ENCODE peak calls at places on chromosome 12, in four cellular contexts. O is upper lobe of right lung, L is right atrium auricular region, Q is sigmoid colon. G is an unnamed sample.
A peak's percentile ranks its signal among the peaks of the same experiment; 100 is the strongest.

GRCh38 chr12:100733817-100734593 is 60.6 kb upstream of the ANO4 start:
- DNase-seq in O (no peak), L (no peak), Q (no peak), G (peak; percentile 10)

GRCh38 chr12:6078378-6079083 is 45.9 kb downstream of the VWF start:
- DNase-seq in O (no peak), L (no peak), Q (no peak), G (no peak)

GRCh38 chr12:40870981-40871380 is 178.7 kb downstream of the CNTN1 start:
- DNase-seq in O (no peak), L (no peak), Q (no peak), G (no peak)

GRCh38 chr12:54169036-54169435 is 19.7 kb downstream of the SMUG1 start:
- DNase-seq in O (no peak), L (no peak), Q (no peak), G (no peak)

GRCh38 chr12:49941556-49942511 is 8.7 kb upstream of the AQP2 start:
- DNase-seq in O (peak; percentile 51), L (no peak), Q (no peak), G (no peak)

GRCh38 chr12:41512531-41512930 is 324.4 kb downstream of the PDZRN4 start:
- DNase-seq in O (no peak), L (no peak), Q (no peak), G (no peak)

GRCh38 chr12:113422030-113422900 is at the start of gene SDSL:
- DNase-seq in O (peak; percentile 88), L (peak; percentile 84), Q (peak; percentile 80), G (peak; percentile 65)

GRCh38 chr12:105292705-105293104 is 37.8 kb upstream of the C12orf75 start:
- DNase-seq in O (no peak), L (no peak), Q (no peak), G (no peak)

GRCh38 chr12:113134521-113134951 is 1.0 kb downstream of the RASAL1 start:
- DNase-seq in O (no peak), L (no peak), Q (no peak), G (no peak)

GRCh38 chr12:53969588-53970259 is 3.2 kb upstream of the HOXC11 start:
- DNase-seq in O (no peak), L (no peak), Q (no peak), G (no peak)

GRCh38 chr12:46998811-46999368 is 80.5 kb upstream of the PCED1B start:
- DNase-seq in O (no peak), L (no peak), Q (no peak), G (peak; percentile 37)

GRCh38 chr12:42104087-42104486 is 40.6 kb downstream of the GXYLT1 start:
- DNase-seq in O (no peak), L (no peak), Q (no peak), G (no peak)

GRCh38 chr12:80829767-80830166 is 108.0 kb downstream of the LIN7A start:
- DNase-seq in O (no peak), L (no peak), Q (no peak), G (no peak)

GRCh38 chr12:21697829-21698630 is 40.4 kb upstream of the LDHB start:
- DNase-seq in O (no peak), L (no peak), Q (no peak), G (peak; percentile 11)

GRCh38 chr12:70628701-70629480 is 8.3 kb downstream of the PTPRB start:
- DNase-seq in O (no peak), L (no peak), Q (no peak), G (no peak)

GRCh38 chr12:42402821-42403411 is 76.9 kb downstream of the PPHLN1 start:
- DNase-seq in O (no peak), L (no peak), Q (no peak), G (no peak)

GRCh38 chr12:110741795-110742717 is 635 bp downstream of the PPP1CC start:
- DNase-seq in O (no peak), L (peak; percentile 56), Q (peak; percentile 75), G (no peak)

GRCh38 chr12:92467886-92468285 is 234.9 kb upstream of the PLEKHG7 start:
- DNase-seq in O (no peak), L (no peak), Q (no peak), G (no peak)

GRCh38 chr12:96241484-96242256 is 47.5 kb downstream of the ELK3 start:
- DNase-seq in O (no peak), L (peak; percentile 89), Q (peak; percentile 86), G (no peak)

GRCh38 chr12:45273717-45274271 is 57.9 kb downstream of the ANO6 start:
- DNase-seq in O (no peak), L (peak; percentile 80), Q (no peak), G (peak; percentile 81)

GRCh38 chr12:131830335-131831020 is 2.3 kb downstream of the MMP17 start:
- DNase-seq in O (peak; percentile 87), L (no peak), Q (peak; percentile 92), G (peak; percentile 68)

GRCh38 chr12:43805149-43805856 is 814 bp downstream of the TWF1 start:
- DNase-seq in O (no peak), L (no peak), Q (no peak), G (no peak)

GRCh38 chr12:120720234-120720968 is 5.2 kb upstream of the ACADS start:
- DNase-seq in O (no peak), L (no peak), Q (peak; percentile 73), G (peak; percentile 20)

GRCh38 chr12:5548152-5548933 is 116.4 kb downstream of the NTF3 start:
- DNase-seq in O (no peak), L (no peak), Q (no peak), G (no peak)

GRCh38 chr12:109671482-109671881 is 42.1 kb upstream of the FAM222A start:
- DNase-seq in O (no peak), L (no peak), Q (no peak), G (no peak)

GRCh38 chr12:109675411-109675810 is 38.2 kb upstream of the FAM222A start:
- DNase-seq in O (no peak), L (no peak), Q (no peak), G (no peak)

GRCh38 chr12:109677323-109677722 is 36.3 kb upstream of the FAM222A start:
- DNase-seq in O (no peak), L (no peak), Q (no peak), G (no peak)

GRCh38 chr12:109670647-109671046 is 43.0 kb upstream of the FAM222A start:
- DNase-seq in O (no peak), L (no peak), Q (no peak), G (no peak)

DNA sequence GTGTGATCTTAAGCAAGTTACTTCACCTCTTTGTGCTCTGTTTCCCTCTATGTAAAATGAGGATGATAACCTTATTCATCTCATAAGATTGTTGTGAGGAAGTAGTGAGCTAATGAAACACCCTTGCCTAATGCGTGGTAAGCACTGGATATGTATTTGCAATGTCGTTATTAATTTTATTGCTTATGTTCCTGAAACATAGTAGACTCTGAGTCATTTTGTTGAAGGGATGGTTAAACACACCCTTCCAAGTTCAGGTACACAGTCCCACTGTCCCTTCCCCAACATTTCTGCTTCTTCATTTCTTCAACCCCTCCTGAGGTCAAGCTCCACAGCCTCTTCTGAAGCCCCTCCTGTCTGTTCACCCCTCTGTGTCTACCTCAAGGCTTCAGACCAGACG is 40.2 kb upstream of the FAM222A start:
- DNase-seq in O (no peak), L (no peak), Q (no peak), G (no peak)
- H3K27me3 ChIP-seq in O (no peaks in the 10 kb centered on the region), L (no peaks in the 10 kb centered on the region), Q (peaks cover 6% of the 10 kb centered on the region), G (peaks cover 19% of the 10 kb centered on the region)

GRCh38 chr12:109711596-109712461 is 1.8 kb upstream of the FAM222A start:
- DNase-seq in O (no peak), L (no peak), Q (no peak), G (no peak)

GRCh38 chr12:109715310-109716091 is 1.9 kb downstream of the FAM222A start:
- DNase-seq in O (no peak), L (no peak), Q (no peak), G (no peak)

GRCh38 chr12:109714141-109714912 is 702 bp downstream of the FAM222A start:
- DNase-seq in O (peak; percentile 86), L (no peak), Q (peak; percentile 86), G (no peak)

GRCh38 chr12:109714913-109715244 is 1.3 kb downstream of the FAM222A start:
- DNase-seq in O (no peak), L (no peak), Q (no peak), G (no peak)

DNA sequence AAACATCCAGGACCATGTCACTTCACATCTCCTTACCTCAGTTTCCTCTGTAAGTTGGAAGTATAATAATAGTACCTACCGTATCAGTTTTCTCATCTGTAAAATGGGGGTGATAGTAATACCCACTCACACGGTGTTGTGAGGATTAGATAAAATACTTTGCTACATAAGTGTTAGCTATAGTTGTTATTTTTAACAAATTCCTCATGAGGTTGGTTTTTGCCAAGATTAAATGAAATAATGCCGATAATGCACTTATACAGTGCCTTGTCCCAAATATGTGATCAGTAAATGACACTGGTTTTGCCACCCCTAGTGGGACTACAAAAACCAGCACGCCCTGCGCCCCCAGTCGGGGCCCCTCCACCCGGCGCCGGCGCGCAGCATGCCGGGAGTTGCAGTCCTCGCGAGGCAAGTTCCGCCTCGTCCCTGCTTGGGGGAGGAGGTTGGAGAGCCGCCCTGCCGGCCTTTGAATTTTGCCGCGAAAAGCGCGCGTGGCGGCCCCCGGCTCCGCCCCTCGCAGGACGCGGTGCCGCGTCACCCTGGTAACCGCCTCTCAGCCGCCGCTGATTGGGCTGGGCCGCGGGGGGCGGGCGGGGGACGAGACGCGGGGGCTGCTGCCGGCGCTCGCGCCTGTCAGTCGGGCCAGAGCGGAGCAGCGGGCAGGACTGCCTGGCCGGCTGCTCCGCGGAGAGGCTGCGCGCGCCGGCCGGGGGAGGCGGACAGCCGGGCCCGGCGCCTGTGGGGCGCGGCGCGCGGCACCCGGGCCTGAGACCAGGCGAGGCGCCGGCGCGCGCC is at the start of gene FAM222A:
- DNase-seq in O (peak; percentile 99), L (peak; percentile 96), Q (peak; percentile 98), G (peak; percentile 85)
- H3K27me3 ChIP-seq in O (peaks cover 48% of the 10 kb centered on the region), L (no peaks in the 10 kb centered on the region), Q (peaks cover 38% of the 10 kb centered on the region), G (peaks cover 59% of the 10 kb centered on the region)

GRCh38 chr12:130224613-130225012 is 62.3 kb downstream of the FZD10 start:
- DNase-seq in O (no peak), L (no peak), Q (no peak), G (no peak)

GRCh38 chr12:130218682-130219081 is 56.4 kb downstream of the FZD10 start:
- DNase-seq in O (no peak), L (no peak), Q (no peak), G (no peak)

GRCh38 chr12:130222519-130223255 is 60.4 kb downstream of the FZD10 start:
- DNase-seq in O (no peak), L (no peak), Q (no peak), G (no peak)

GRCh38 chr12:130223767-130224244 is 61.5 kb downstream of the FZD10 start:
- DNase-seq in O (no peak), L (no peak), Q (no peak), G (no peak)

GRCh38 chr12:130220361-130220760 is 58.1 kb downstream of the FZD10 start:
- DNase-seq in O (no peak), L (no peak), Q (no peak), G (no peak)
- H3K27me3 ChIP-seq in O (peaks cover 6% of the 10 kb centered on the region), L (no peaks in the 10 kb centered on the region), Q (peaks cover 33% of the 10 kb centered on the region), G (no peaks in the 10 kb centered on the region)

GRCh38 chr12:76688627-76689026 is 75.3 kb upstream of the ZDHHC17 start:
- DNase-seq in O (no peak), L (no peak), Q (no peak), G (no peak)

GRCh38 chr12:76690916-76691700 is 72.8 kb upstream of the ZDHHC17 start:
- DNase-seq in O (no peak), L (no peak), Q (no peak), G (no peak)

GRCh38 chr12:76685246-76685678 is 78.7 kb upstream of the ZDHHC17 start:
- DNase-seq in O (no peak), L (peak; percentile 59), Q (no peak), G (peak; percentile 20)

DNA sequence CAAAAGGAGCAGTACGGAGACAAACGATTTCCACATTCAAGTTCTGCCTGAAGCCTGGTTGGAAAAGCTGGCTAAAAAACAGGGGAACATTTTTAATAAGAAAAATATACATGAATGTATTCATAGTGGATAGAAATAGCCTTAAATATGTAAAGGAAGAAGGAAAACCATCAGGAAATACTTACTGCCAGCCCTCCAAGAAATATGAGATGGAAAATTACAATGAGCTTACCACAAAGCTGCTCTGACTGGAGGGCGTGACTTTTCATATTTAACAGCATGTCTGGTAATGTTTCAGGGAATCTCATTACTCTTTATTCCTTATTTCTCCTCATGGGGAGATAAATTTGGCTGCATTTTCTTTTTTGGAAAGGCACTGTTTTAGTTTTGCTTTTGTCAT is 75.9 kb upstream of the ZDHHC17 start:
- DNase-seq in O (no peak), L (no peak), Q (no peak), G (no peak)
- H3K27me3 ChIP-seq in O (no peaks in the 10 kb centered on the region), L (no peaks in the 10 kb centered on the region), Q (no peaks in the 10 kb centered on the region), G (no peaks in the 10 kb centered on the region)

G was measured in AG04450.